ENCODE peak calls at places on chromosome 11, in ten cellular contexts. Y, A, V, U, L, K, Q, R, C and D are unnamed samples.

GRCh38 chr11:69434341-69434960 is 47.0 kb upstream of the LINC01488 start:
- DNase-seq in Y (no peak), C (no peak), V (no peak), A (peak), K (no peak), Q (no peak), U (no peak), R (peak), L (no peak), D (no peak)

GRCh38 chr11:44728491-44728910 is 1.7 kb downstream of the TSPAN18 start:
- DNase-seq in R (peak), C (peak), Y (no peak), A (no peak), K (no peak), Q (no peak), L (no peak), V (no peak), U (no peak), D (no peak)

GRCh38 chr11:70828498-70829159 is 423.7 kb downstream of the SHANK2 start:
- DNase-seq in C (no peak), U (peak), A (no peak), K (no peak), V (no peak), Q (no peak), Y (no peak), R (no peak), L (no peak), D (no peak)

GRCh38 chr11:80586464-80586863 is 1145.6 kb upstream of the TENM4 start:
- DNase-seq in L (no peak), R (no peak), Y (no peak), A (no peak), V (no peak), K (no peak), U (no peak), C (no peak), Q (no peak), D (no peak)

GRCh38 chr11:1766719-1767398 is 3.1 kb upstream of the CTSD start:
- DNase-seq in Y (no peak), V (no peak), Q (no peak), R (no peak), C (no peak), U (no peak), L (no peak), K (no peak), A (peak), D (no peak)

GRCh38 chr11:35725880-35726279 is 63.3 kb downstream of the TRIM44 start:
- DNase-seq in V (no peak), C (peak), U (no peak), R (no peak), L (peak), Q (no peak), K (no peak), A (no peak), Y (peak), D (no peak)

GRCh38 chr11:119472186-119472855 is 49.3 kb upstream of the THY1 start:
- DNase-seq in K (peak), L (no peak), R (no peak), A (no peak), V (no peak), C (no peak), Y (no peak), Q (no peak), U (no peak), D (no peak)

GRCh38 chr11:84825140-84825539 is 802.0 kb downstream of the DLG2 start:
- DNase-seq in Q (no peak), R (no peak), C (no peak), U (no peak), Y (no peak), K (no peak), V (no peak), L (no peak), A (no peak), D (no peak)

GRCh38 chr11:76153609-76153949 is 52.7 kb downstream of the WNT11 start:
- DNase-seq in L (no peak), R (no peak), A (no peak), U (no peak), Q (no peak), C (no peak), V (no peak), Y (no peak), K (no peak), D (no peak)

GRCh38 chr11:14059491-14059890 is 97.0 kb downstream of the SPON1 start:
- DNase-seq in A (no peak), V (no peak), K (no peak), Q (no peak), L (no peak), C (no peak), R (peak), U (no peak), Y (no peak), D (no peak)

GRCh38 chr11:75303544-75304224 is 47.8 kb downstream of the ARRB1 start:
- DNase-seq in Q (no peak), V (no peak), U (no peak), K (no peak), L (no peak), R (no peak), Y (no peak), A (no peak), C (no peak), D (no peak)

GRCh38 chr11:59776210-59777066 is 21.3 kb downstream of the STX3 start:
- DNase-seq in K (no peak), Q (no peak), C (peak), U (no peak), V (no peak), R (no peak), Y (no peak), A (no peak), L (peak), D (no peak)

GRCh38 chr11:114196994-114197702 is 99.1 kb upstream of the NNMT start:
- DNase-seq in L (no peak), K (no peak), R (no peak), Y (no peak), A (peak), V (no peak), C (no peak), Q (no peak), U (no peak), D (no peak)

GRCh38 chr11:1196516-1197391 is 26.1 kb upstream of the MUC5B start:
- DNase-seq in A (peak), Q (no peak), K (no peak), L (no peak), V (no peak), C (no peak), R (no peak), U (no peak), Y (no peak), D (peak)

GRCh38 chr11:62402994-62403393 is 15.8 kb upstream of the SCGB1A1 start:
- DNase-seq in R (no peak), C (no peak), A (no peak), Q (no peak), Y (no peak), K (no peak), U (no peak), V (no peak), L (no peak), D (no peak)

GRCh38 chr11:13329670-13330401 is 52.2 kb downstream of the BMAL1 start:
- DNase-seq in R (no peak), V (no peak), Q (no peak), Y (no peak), L (no peak), A (no peak), K (no peak), C (no peak), U (no peak), D (no peak)

GRCh38 chr11:4740735-4741134 is 29.0 kb downstream of the OR51F1 start:
- DNase-seq in C (no peak), R (no peak), Q (no peak), A (no peak), L (no peak), V (no peak), K (no peak), Y (no peak), U (no peak), D (no peak)
- TF ChIP-seq POLR2AphosphoS5 in C (no peak), R (no peak), Q (no peak), A (no peak), L (no peak), V (no peak), K (no peak), Y (no peak), U (no peak), D (no peak)

GRCh38 chr11:133277886-133278285 is 254.4 kb downstream of the OPCML start:
- DNase-seq in L (no peak), V (no peak), A (no peak), R (no peak), K (no peak), Y (no peak), U (no peak), C (no peak), Q (no peak), D (no peak)
- TF ChIP-seq POLR2AphosphoS5 in L (no peak), V (no peak), A (no peak), R (no peak), K (no peak), Y (no peak), U (no peak), C (no peak), Q (no peak), D (no peak)

GRCh38 chr11:86793307-86793706 is 7.0 kb upstream of the PRSS23 start:
- DNase-seq in C (no peak), V (no peak), L (no peak), Y (no peak), Q (no peak), A (no peak), U (no peak), K (no peak), R (no peak), D (no peak)

GRCh38 chr11:86799680-86800075 is 664 bp upstream of the PRSS23 start:
- DNase-seq in C (peak), R (peak), A (no peak), L (no peak), V (no peak), Y (no peak), Q (no peak), U (no peak), K (no peak), D (no peak)

GRCh38 chr11:86797133-86797532 is 3.2 kb upstream of the PRSS23 start:
- DNase-seq in U (no peak), C (no peak), Y (no peak), Q (no peak), K (no peak), V (no peak), A (no peak), L (no peak), R (no peak), D (no peak)

GRCh38 chr11:86798988-86799387 is 1.4 kb upstream of the PRSS23 start:
- DNase-seq in U (no peak), C (peak), A (no peak), K (no peak), V (no peak), Y (no peak), Q (no peak), R (no peak), L (no peak), D (no peak)

GRCh38 chr11:86795962-86796361 is 4.4 kb upstream of the PRSS23 start:
- DNase-seq in Q (no peak), R (no peak), K (no peak), C (peak), L (no peak), A (no peak), U (no peak), V (no peak), Y (no peak), D (no peak)
- TF ChIP-seq POLR2AphosphoS5 in Q (no peak), R (no peak), K (no peak), C (no peak), L (no peak), A (no peak), U (no peak), V (no peak), Y (no peak), D (no peak)

GRCh38 chr11:64710418-64711137 is 12.4 kb downstream of the NRXN2 start:
- DNase-seq in U (no peak), R (no peak), K (no peak), C (no peak), Y (no peak), V (no peak), L (no peak), A (no peak), Q (no peak), D (no peak)
- TF ChIP-seq POLR2AphosphoS5 in U (no peak), R (no peak), K (no peak), C (no peak), Y (no peak), V (no peak), L (no peak), A (no peak), Q (no peak), D (no peak)

GRCh38 chr11:130434521-130435223 is 6.3 kb upstream of the ADAMTS8 start:
- DNase-seq in V (no peak), K (no peak), Q (peak), U (peak), Y (peak), A (peak), C (peak), R (peak), L (peak), D (no peak)
- TF ChIP-seq POLR2AphosphoS5 in V (no peak), K (no peak), Q (no peak), U (no peak), Y (no peak), A (peak), C (no peak), R (no peak), L (no peak), D (no peak)

DNA sequence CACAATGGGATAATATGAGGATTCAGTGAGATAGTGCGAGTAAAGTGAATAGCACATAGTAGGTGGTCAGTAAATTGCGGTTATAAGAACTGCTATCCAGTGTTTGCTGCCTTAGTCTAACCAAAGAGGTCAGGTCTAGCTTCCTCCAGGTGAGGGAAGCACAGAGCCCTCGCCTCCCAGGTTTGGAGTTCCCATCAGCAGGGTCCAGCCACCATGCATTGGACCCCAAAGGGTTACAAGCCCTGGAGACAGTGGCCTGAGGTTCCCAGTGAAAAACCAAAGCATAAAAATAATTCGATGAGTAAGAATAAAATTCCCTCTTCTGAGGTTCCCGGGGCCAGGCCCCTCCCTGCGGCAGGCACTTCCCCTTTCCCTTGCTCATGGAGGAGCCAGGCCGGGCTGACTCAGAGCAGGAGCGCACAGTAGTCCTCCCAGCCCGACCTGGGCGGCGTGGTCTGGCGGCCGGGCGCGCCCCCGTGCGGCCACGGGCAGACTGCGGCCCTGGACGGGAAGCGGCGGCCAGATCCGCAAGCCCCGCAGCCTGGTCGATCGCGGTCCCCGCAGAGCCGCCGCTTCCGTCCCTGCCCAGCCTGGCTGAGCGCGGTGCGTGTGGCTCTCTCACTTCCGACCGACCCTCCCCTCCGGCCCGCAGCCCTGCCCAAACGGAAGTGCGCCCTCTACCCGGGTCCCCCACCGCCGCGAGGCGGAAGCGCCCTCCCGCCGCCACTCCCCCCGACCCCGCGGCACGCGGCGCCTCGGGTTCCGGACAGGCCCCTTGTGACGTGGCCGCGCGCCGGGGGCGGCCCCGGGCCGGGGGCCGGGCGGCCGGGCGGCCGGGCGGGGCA is at the start of gene SLC39A13:
- DNase-seq in C (peak), U (peak), V (peak), Y (peak), A (peak), R (peak), Q (peak), L (peak), K (peak), D (peak)
- TF ChIP-seq POLR2AphosphoS5 in C (peak), U (peak), V (peak), Y (peak), A (peak), R (peak), Q (peak), L (peak), K (peak), D (peak)

GRCh38 chr11:87037450-87038234 is at the start of gene TMEM135:
- DNase-seq in L (peak), C (peak), K (peak), Y (peak), Q (peak), U (peak), V (peak), R (peak), A (peak), D (peak)
- TF ChIP-seq POLR2AphosphoS5 in L (peak), C (peak), K (peak), Y (peak), Q (peak), U (peak), V (peak), R (peak), A (peak), D (peak)

GRCh38 chr11:27623945-27624523 is 76.2 kb downstream of the BDNF start:
- DNase-seq in R (no peak), K (no peak), C (no peak), A (no peak), Y (no peak), L (no peak), U (no peak), Q (no peak), V (no peak), D (no peak)

GRCh38 chr11:27627979-27628378 is 72.3 kb downstream of the BDNF start:
- DNase-seq in Q (no peak), R (no peak), U (no peak), K (no peak), Y (no peak), L (no peak), C (no peak), A (no peak), V (no peak), D (no peak)

GRCh38 chr11:27626938-27627586 is 73.2 kb downstream of the BDNF start:
- DNase-seq in R (peak), K (no peak), A (no peak), L (no peak), V (no peak), U (no peak), C (no peak), Y (no peak), Q (no peak), D (no peak)

GRCh38 chr11:27626269-27626937 is 73.9 kb downstream of the BDNF start:
- DNase-seq in A (no peak), L (no peak), R (no peak), Y (no peak), Q (no peak), V (no peak), U (no peak), K (no peak), C (no peak), D (no peak)

DNA sequence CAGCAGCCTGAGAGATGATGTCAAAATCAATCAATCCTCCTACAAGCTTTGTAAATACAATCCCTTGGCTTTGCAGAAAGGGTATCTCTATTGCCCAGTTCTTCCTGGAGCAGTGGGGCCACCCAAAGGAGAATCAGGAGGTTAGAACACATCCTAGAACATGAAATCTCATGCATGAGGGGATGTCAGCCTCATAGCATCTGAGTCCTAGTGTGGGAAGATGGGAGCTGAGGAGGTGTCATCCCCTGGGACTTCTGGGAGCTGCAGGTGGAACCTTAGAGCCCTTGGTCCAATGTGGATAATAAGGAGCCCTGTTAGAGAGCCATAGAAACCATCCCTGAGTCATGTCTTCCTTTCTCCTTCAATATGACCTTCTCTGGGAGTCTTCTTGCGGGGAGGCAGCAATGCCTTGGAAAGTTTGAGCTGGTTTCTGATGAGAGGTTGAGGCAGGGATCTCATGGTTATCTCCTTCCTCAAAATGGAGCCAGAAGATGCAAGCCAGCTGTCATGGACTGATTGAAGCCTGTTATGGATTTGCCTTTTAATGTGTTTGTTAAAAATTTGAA is 74.8 kb downstream of the BDNF start:
- DNase-seq in U (no peak), L (no peak), V (no peak), K (no peak), A (no peak), Y (no peak), R (peak), C (no peak), Q (no peak), D (no peak)
- TF ChIP-seq POLR2AphosphoS5 in U (no peak), L (no peak), V (no peak), K (no peak), A (no peak), Y (no peak), R (peak), C (no peak), Q (no peak), D (no peak)

GRCh38 chr11:90246468-90246867 is 23.6 kb upstream of the CHORDC1 start:
- DNase-seq in U (no peak), Y (no peak), A (no peak), K (no peak), C (no peak), R (no peak), L (no peak), Q (no peak), V (no peak), D (no peak)

GRCh38 chr11:90254065-90254464 is 31.2 kb upstream of the CHORDC1 start:
- DNase-seq in Q (no peak), U (no peak), Y (no peak), K (no peak), V (no peak), C (no peak), R (no peak), L (no peak), A (no peak), D (no peak)

GRCh38 chr11:90252053-90252452 is 29.2 kb upstream of the CHORDC1 start:
- DNase-seq in K (no peak), A (no peak), C (peak), U (no peak), V (no peak), Q (no peak), Y (no peak), R (no peak), L (no peak), D (no peak)

GRCh38 chr11:90251599-90251998 is 28.8 kb upstream of the CHORDC1 start:
- DNase-seq in V (no peak), Q (no peak), L (no peak), K (no peak), C (peak), Y (no peak), U (no peak), A (no peak), R (no peak), D (no peak)

GRCh38 chr11:90250970-90251369 is 28.1 kb upstream of the CHORDC1 start:
- DNase-seq in R (no peak), Y (no peak), K (no peak), U (no peak), L (no peak), Q (peak), V (no peak), C (peak), A (no peak), D (no peak)
- TF ChIP-seq POLR2AphosphoS5 in R (no peak), Y (no peak), K (no peak), U (no peak), L (no peak), Q (no peak), V (no peak), C (no peak), A (no peak), D (no peak)

DNA sequence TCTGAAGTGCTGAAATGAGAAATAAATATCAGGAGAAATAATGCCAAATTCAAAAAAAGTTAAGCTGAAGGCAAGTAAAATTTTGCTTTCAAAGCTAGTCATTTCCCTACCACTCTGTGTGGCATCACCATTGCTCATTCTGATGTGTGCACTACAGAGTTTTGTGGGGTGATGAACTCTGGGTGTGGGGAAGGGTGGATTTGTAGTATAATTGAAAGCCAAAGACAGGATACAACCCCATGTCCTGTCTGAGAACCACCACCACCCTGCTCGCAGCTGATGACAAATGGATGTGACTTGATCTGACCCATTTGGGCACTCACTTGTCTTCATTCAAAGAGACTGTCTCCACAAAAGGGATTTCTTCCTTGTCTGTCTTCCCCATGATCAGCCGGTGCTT is 19.3 kb upstream of the TMEM9B start:
- DNase-seq in Q (no peak), V (no peak), A (no peak), C (no peak), K (no peak), L (no peak), R (no peak), Y (no peak), U (no peak), D (no peak)
- TF ChIP-seq POLR2AphosphoS5 in Q (no peak), V (no peak), A (no peak), C (no peak), K (no peak), L (no peak), R (no peak), Y (no peak), U (no peak), D (no peak)